ENCODE peak calls at places on chromosomes 7 and 10, in five cellular contexts. One of them, this sample, is unnamed.

GRCh38 chr10:110944997-110945396 is 25.6 kb downstream of the SHOC2 start:
- DNase-seq in Peyer's patch: no peak
- DNase-seq in adrenal gland: no peak
- DNase-seq in uterus: no peak
- DNase-seq in K562: no peak
- DNase-seq in this sample: no peak

GRCh38 chr7:33807779-33808482 is 97.4 kb upstream of the BMPER start:
- DNase-seq in uterus: no peak
- DNase-seq in K562: peak
- DNase-seq in adrenal gland: no peak
- DNase-seq in Peyer's patch: no peak
- DNase-seq in this sample: peak

GRCh38 chr7:92749327-92749730 is 87.0 kb downstream of the CDK6 start:
- DNase-seq in Peyer's patch: no peak
- DNase-seq in uterus: no peak
- DNase-seq in K562: no peak
- DNase-seq in adrenal gland: no peak
- DNase-seq in this sample: no peak

GRCh38 chr7:36708765-36709164 is 15.5 kb downstream of the AOAH start:
- DNase-seq in Peyer's patch: no peak
- DNase-seq in K562: no peak
- DNase-seq in adrenal gland: no peak
- DNase-seq in uterus: no peak
- DNase-seq in this sample: no peak

GRCh38 chr7:55539380-55539779 is 32.9 kb downstream of the VOPP1 start:
- DNase-seq in Peyer's patch: no peak
- DNase-seq in uterus: no peak
- DNase-seq in K562: no peak
- DNase-seq in adrenal gland: no peak
- DNase-seq in this sample: no peak

GRCh38 chr10:110286841-110287240 is 17.9 kb downstream of the SMNDC1 start:
- DNase-seq in K562: no peak
- DNase-seq in adrenal gland: no peak
- DNase-seq in Peyer's patch: no peak
- DNase-seq in uterus: no peak
- DNase-seq in this sample: no peak

GRCh38 chr7:149860821-149861727 is 12.7 kb upstream of the ATP6V0E2 start:
- DNase-seq in uterus: peak
- DNase-seq in Peyer's patch: no peak
- DNase-seq in K562: peak
- DNase-seq in adrenal gland: no peak
- DNase-seq in this sample: no peak

GRCh38 chr10:101938316-101939272 is 95.0 kb upstream of the KCNIP2 start:
- DNase-seq in Peyer's patch: no peak
- DNase-seq in K562: no peak
- DNase-seq in adrenal gland: peak
- DNase-seq in uterus: no peak
- DNase-seq in this sample: peak

GRCh38 chr10:33117816-33118215 is 159.8 kb upstream of the ITGB1 start:
- DNase-seq in K562: no peak
- DNase-seq in adrenal gland: no peak
- DNase-seq in Peyer's patch: no peak
- DNase-seq in uterus: no peak
- DNase-seq in this sample: no peak

GRCh38 chr10:76035010-76035727 is 603.7 kb downstream of the LRMDA start:
- DNase-seq in adrenal gland: no peak
- DNase-seq in K562: no peak
- DNase-seq in Peyer's patch: no peak
- DNase-seq in uterus: no peak
- DNase-seq in this sample: no peak

GRCh38 chr7:139855498-139856270 is 26.6 kb downstream of the TBXAS1 start:
- DNase-seq in K562: peak
- DNase-seq in adrenal gland: peak
- DNase-seq in Peyer's patch: no peak
- DNase-seq in uterus: no peak
- DNase-seq in this sample: no peak

GRCh38 chr7:102908676-102909075 is 4.1 kb upstream of the LRRC17 start:
- DNase-seq in adrenal gland: no peak
- DNase-seq in K562: no peak
- DNase-seq in Peyer's patch: no peak
- DNase-seq in uterus: no peak
- DNase-seq in this sample: no peak

GRCh38 chr10:122279725-122280141 is 8.6 kb downstream of the BTBD16 start:
- DNase-seq in K562: peak
- DNase-seq in uterus: no peak
- DNase-seq in adrenal gland: peak
- DNase-seq in Peyer's patch: no peak
- DNase-seq in this sample: peak

GRCh38 chr10:101967713-101968112 is 88.3 kb downstream of the ARMH3 start:
- DNase-seq in adrenal gland: no peak
- DNase-seq in uterus: no peak
- DNase-seq in Peyer's patch: no peak
- DNase-seq in K562: no peak
- DNase-seq in this sample: no peak

GRCh38 chr7:42550706-42551470 is 313.9 kb upstream of the GLI3 start:
- DNase-seq in uterus: no peak
- DNase-seq in adrenal gland: no peak
- DNase-seq in K562: no peak
- DNase-seq in Peyer's patch: no peak
- DNase-seq in this sample: no peak

GRCh38 chr7:22430457-22430856 is 69.5 kb downstream of the STEAP1B start:
- DNase-seq in adrenal gland: no peak
- DNase-seq in uterus: no peak
- DNase-seq in K562: no peak
- DNase-seq in Peyer's patch: no peak
- DNase-seq in this sample: no peak

GRCh38 chr7:38453187-38453586 is 178.0 kb downstream of the AMPH start:
- DNase-seq in adrenal gland: no peak
- DNase-seq in K562: no peak
- DNase-seq in uterus: no peak
- DNase-seq in Peyer's patch: no peak
- DNase-seq in this sample: no peak

GRCh38 chr10:131165092-131165491 is 146.4 kb downstream of the TCERG1L start:
- DNase-seq in K562: no peak
- DNase-seq in adrenal gland: no peak
- DNase-seq in uterus: no peak
- DNase-seq in Peyer's patch: no peak
- DNase-seq in this sample: no peak

GRCh38 chr10:103856497-103857175 is 1.3 kb upstream of the SH3PXD2A start:
- DNase-seq in Peyer's patch: no peak
- DNase-seq in K562: no peak
- DNase-seq in uterus: no peak
- DNase-seq in adrenal gland: no peak
- DNase-seq in this sample: no peak

GRCh38 chr10:11898372-11899066 is 75.4 kb downstream of the PROSER2 start:
- DNase-seq in uterus: no peak
- DNase-seq in Peyer's patch: no peak
- DNase-seq in adrenal gland: no peak
- DNase-seq in K562: peak
- DNase-seq in this sample: no peak

GRCh38 chr10:6089334-6090219 is 743 bp downstream of the RBM17 start:
- DNase-seq in Peyer's patch: peak
- DNase-seq in K562: no peak
- DNase-seq in adrenal gland: peak
- DNase-seq in uterus: peak
- DNase-seq in this sample: peak
- TF ChIP-seq POLR2A in Peyer's patch: no peak
- TF ChIP-seq POLR2A in K562: no peak
- TF ChIP-seq POLR2A in adrenal gland: peak
- TF ChIP-seq POLR2A in uterus: no peak
- TF ChIP-seq POLR2A in this sample: no peak

GRCh38 chr10:28738200-28738599 is 60.9 kb downstream of the BAMBI start:
- DNase-seq in Peyer's patch: no peak
- DNase-seq in adrenal gland: no peak
- DNase-seq in K562: peak
- DNase-seq in uterus: no peak
- DNase-seq in this sample: no peak
- TF ChIP-seq CTCF in Peyer's patch: no peak
- TF ChIP-seq CTCF in adrenal gland: no peak
- TF ChIP-seq CTCF in K562: peak
- TF ChIP-seq CTCF in uterus: no peak
- TF ChIP-seq CTCF in this sample: no peak

GRCh38 chr7:106282852-106283251 is 1.9 kb downstream of the NAMPT start:
- DNase-seq in uterus: no peak
- DNase-seq in adrenal gland: no peak
- DNase-seq in K562: no peak
- DNase-seq in Peyer's patch: no peak
- DNase-seq in this sample: no peak
- H3K4me3 ChIP-seq in uterus: no peak
- H3K4me3 ChIP-seq in adrenal gland: no peak
- H3K4me3 ChIP-seq in K562: peak
- H3K4me3 ChIP-seq in Peyer's patch: peak
- H3K4me3 ChIP-seq in this sample: no peak

DNA sequence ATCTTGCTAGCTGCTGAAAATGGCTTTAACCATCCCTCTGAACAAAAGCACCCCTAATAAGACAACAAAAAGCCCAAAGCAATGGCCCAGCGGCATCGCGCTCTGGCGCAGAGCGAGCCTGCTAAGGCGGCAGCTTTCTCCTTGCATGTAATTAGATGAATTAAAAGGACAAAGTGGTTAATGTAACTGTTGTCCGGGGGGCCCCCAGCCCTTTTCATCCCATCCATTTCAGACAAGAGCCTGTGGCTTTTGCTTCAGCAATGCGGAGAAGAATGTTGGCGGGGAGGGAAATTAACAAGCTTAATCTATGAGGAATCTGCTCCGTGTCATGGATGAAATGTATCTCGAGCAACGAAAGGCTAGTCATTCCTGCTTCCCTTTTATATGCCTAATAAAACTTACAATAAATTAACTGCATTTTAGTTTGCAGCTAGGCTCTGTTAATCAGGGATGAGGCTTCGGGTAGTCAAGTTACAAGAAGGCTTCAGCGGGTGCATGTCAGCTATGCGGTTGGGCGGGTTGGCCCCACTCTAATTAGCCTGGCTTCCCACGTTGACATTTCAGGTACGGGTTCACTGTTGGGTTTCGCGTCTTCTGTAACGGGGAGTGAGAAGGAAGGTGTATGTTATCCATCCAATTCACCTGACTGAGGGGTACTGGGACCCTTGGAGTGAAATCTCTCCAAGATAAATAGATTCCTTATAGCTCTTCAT is 203.3 kb downstream of the BUB3 start:
- DNase-seq in uterus: no peak
- DNase-seq in Peyer's patch: no peak
- DNase-seq in adrenal gland: no peak
- DNase-seq in K562: no peak
- DNase-seq in this sample: no peak
- TF ChIP-seq POLR2A in uterus: no peak
- TF ChIP-seq POLR2A in Peyer's patch: no peak
- TF ChIP-seq POLR2A in adrenal gland: no peak
- TF ChIP-seq POLR2A in K562: no peak
- TF ChIP-seq POLR2A in this sample: no peak

This sample was measured in testis.